ENCODE peak calls at places on chromosomes 11 and 22, in five cellular contexts. One of them, this sample, is unnamed.

GRCh38 chr11:32297629-32298028 is 137.7 kb downstream of the WT1 start:
- DNase-seq in HCT116: peak; percentile 31
- DNase-seq in Calu3: peak; percentile 2
- DNase-seq in stomach: no peak
- DNase-seq in fibroblast of lung: peak; percentile 23
- DNase-seq in this sample: peak; percentile 50

GRCh38 chr11:48354013-48354412 is 12.3 kb downstream of the OR4C5 start:
- DNase-seq in HCT116: no peak
- DNase-seq in Calu3: no peak
- DNase-seq in stomach: no peak
- DNase-seq in fibroblast of lung: no peak
- DNase-seq in this sample: no peak

GRCh38 chr11:3723014-3723708 is 52.0 kb upstream of the CHRNA10 start:
- DNase-seq in stomach: no peak
- DNase-seq in HCT116: no peak
- DNase-seq in Calu3: no peak
- DNase-seq in fibroblast of lung: peak; percentile 95
- DNase-seq in this sample: peak; percentile 89

GRCh38 chr22:49259870-49260615 is 567.6 kb downstream of the BRD1 start:
- DNase-seq in stomach: peak; percentile 24
- DNase-seq in HCT116: no peak
- DNase-seq in fibroblast of lung: no peak
- DNase-seq in Calu3: no peak
- DNase-seq in this sample: no peak

GRCh38 chr11:93654266-93654665 is 7.2 kb upstream of the CEP295 start:
- DNase-seq in HCT116: no peak
- DNase-seq in fibroblast of lung: no peak
- DNase-seq in Calu3: no peak
- DNase-seq in stomach: no peak
- DNase-seq in this sample: no peak

GRCh38 chr22:45977003-45977395 is at the start of gene WNT7B:
- DNase-seq in Calu3: peak; percentile 84
- DNase-seq in HCT116: peak; percentile 33
- DNase-seq in fibroblast of lung: no peak
- DNase-seq in stomach: no peak
- DNase-seq in this sample: peak; percentile 62

GRCh38 chr11:121557348-121557747 is 104.6 kb upstream of the SORL1-AS1 start:
- DNase-seq in stomach: no peak
- DNase-seq in Calu3: no peak
- DNase-seq in fibroblast of lung: peak; percentile 73
- DNase-seq in HCT116: no peak
- DNase-seq in this sample: no peak

GRCh38 chr22:28146401-28147304 is 227.6 kb upstream of the PITPNB start:
- DNase-seq in Calu3: no peak
- DNase-seq in fibroblast of lung: peak; percentile 64
- DNase-seq in stomach: no peak
- DNase-seq in HCT116: no peak
- DNase-seq in this sample: no peak

GRCh38 chr22:36010090-36010489 is 18.5 kb downstream of the RBFOX2 start:
- DNase-seq in HCT116: no peak
- DNase-seq in Calu3: no peak
- DNase-seq in fibroblast of lung: no peak
- DNase-seq in stomach: no peak
- DNase-seq in this sample: no peak

GRCh38 chr11:134818531-134818930 is 406.5 kb upstream of the B3GAT1 start:
- DNase-seq in Calu3: no peak
- DNase-seq in HCT116: no peak
- DNase-seq in fibroblast of lung: no peak
- DNase-seq in stomach: no peak
- DNase-seq in this sample: peak; percentile 63

GRCh38 chr11:68583047-68583446 is 101.3 kb upstream of the GAL start:
- DNase-seq in Calu3: no peak
- DNase-seq in stomach: no peak
- DNase-seq in fibroblast of lung: peak; percentile 81
- DNase-seq in HCT116: no peak
- DNase-seq in this sample: peak; percentile 59

GRCh38 chr11:73152861-73153483 is 10.9 kb upstream of the FCHSD2 start:
- DNase-seq in fibroblast of lung: no peak
- DNase-seq in Calu3: peak; percentile 24
- DNase-seq in stomach: peak; percentile 35
- DNase-seq in HCT116: no peak
- DNase-seq in this sample: no peak

GRCh38 chr11:77418981-77419592 is 54.8 kb downstream of the PAK1 start:
- DNase-seq in HCT116: no peak
- DNase-seq in stomach: no peak
- DNase-seq in Calu3: no peak
- DNase-seq in fibroblast of lung: no peak
- DNase-seq in this sample: no peak

GRCh38 chr11:31671681-31672080 is 139.4 kb downstream of the PAX6 start:
- DNase-seq in Calu3: no peak
- DNase-seq in stomach: no peak
- DNase-seq in fibroblast of lung: no peak
- DNase-seq in HCT116: no peak
- DNase-seq in this sample: no peak

GRCh38 chr11:10920205-10920604 is 62.4 kb upstream of the ZBED5 start:
- DNase-seq in stomach: no peak
- DNase-seq in Calu3: no peak
- DNase-seq in fibroblast of lung: peak; percentile 67
- DNase-seq in HCT116: no peak
- DNase-seq in this sample: no peak

GRCh38 chr11:100793525-100793924 is 106.4 kb downstream of the ARHGAP42 start:
- DNase-seq in HCT116: no peak
- DNase-seq in fibroblast of lung: no peak
- DNase-seq in Calu3: no peak
- DNase-seq in stomach: no peak
- DNase-seq in this sample: peak; percentile 21

GRCh38 chr11:94130589-94131362 is 2.1 kb downstream of the PANX1 start:
- DNase-seq in stomach: no peak
- DNase-seq in HCT116: no peak
- DNase-seq in Calu3: no peak
- DNase-seq in fibroblast of lung: peak; percentile 92
- DNase-seq in this sample: peak; percentile 91

GRCh38 chr11:9745411-9746211 is 81.7 kb downstream of the SWAP70 start:
- DNase-seq in fibroblast of lung: no peak
- DNase-seq in Calu3: no peak
- DNase-seq in HCT116: no peak
- DNase-seq in stomach: no peak
- DNase-seq in this sample: no peak

GRCh38 chr22:39607093-39607492 is 36.5 kb downstream of the CACNA1I start:
- DNase-seq in Calu3: no peak
- DNase-seq in stomach: no peak
- DNase-seq in fibroblast of lung: no peak
- DNase-seq in HCT116: no peak
- DNase-seq in this sample: no peak

GRCh38 chr11:79439893-79440450 is 858 bp downstream of the TENM4 start:
- DNase-seq in stomach: no peak
- DNase-seq in Calu3: no peak
- DNase-seq in HCT116: no peak
- DNase-seq in fibroblast of lung: no peak
- DNase-seq in this sample: no peak

GRCh38 chr11:93622043-93622442 is 39.4 kb upstream of the CEP295 start:
- DNase-seq in fibroblast of lung: no peak
- DNase-seq in stomach: no peak
- DNase-seq in HCT116: no peak
- DNase-seq in Calu3: no peak
- DNase-seq in this sample: peak; percentile 19

GRCh38 chr11:86064236-86064803 is 4.6 kb downstream of the PICALM start:
- DNase-seq in fibroblast of lung: peak; percentile 49
- DNase-seq in stomach: no peak
- DNase-seq in HCT116: no peak
- DNase-seq in Calu3: no peak
- DNase-seq in this sample: peak; percentile 67

GRCh38 chr11:2581151-2581930 is 118.5 kb downstream of the KCNQ1OT1 start:
- DNase-seq in Calu3: no peak
- DNase-seq in HCT116: no peak
- DNase-seq in stomach: peak; percentile 19
- DNase-seq in fibroblast of lung: no peak
- DNase-seq in this sample: no peak

GRCh38 chr11:61054927-61055562 is 47.2 kb upstream of the CD5 start:
- DNase-seq in stomach: peak; percentile 18
- DNase-seq in HCT116: no peak
- DNase-seq in fibroblast of lung: no peak
- DNase-seq in Calu3: no peak
- DNase-seq in this sample: no peak

DNA sequence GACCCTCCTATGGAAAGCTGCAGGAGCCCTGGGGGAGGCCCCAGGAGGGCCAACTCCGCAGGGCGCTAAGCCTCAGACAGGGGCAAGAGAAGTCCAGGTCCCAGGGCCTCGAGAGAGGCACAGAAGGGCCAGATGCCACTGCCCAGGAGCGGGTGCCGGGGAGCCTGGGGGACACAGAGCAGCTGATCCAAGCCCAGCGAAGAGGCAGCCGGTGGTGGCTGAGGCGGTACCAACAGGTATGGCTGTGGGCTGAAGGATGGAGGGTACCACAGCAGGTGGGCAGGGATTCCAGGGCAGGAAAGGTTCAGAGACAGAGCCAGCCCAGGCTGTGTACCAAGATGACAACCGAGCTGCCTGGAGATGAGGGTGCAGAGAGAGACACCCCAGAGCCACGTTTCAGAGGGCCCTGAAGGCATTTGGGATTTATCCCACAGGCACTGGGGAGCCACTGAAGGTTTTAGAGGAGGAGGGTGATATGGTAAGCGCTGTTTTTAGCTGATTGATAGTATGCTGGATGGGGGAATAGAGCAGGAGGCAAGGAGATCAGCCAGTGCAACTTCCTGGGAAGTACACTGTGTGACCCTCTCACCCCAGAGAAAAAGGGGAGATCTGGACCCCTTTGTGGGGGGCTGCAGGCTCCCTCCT is 421 bp downstream of the C11orf86 start:
- DNase-seq in HCT116: no peak
- DNase-seq in Calu3: no peak
- DNase-seq in fibroblast of lung: no peak
- DNase-seq in stomach: no peak
- DNase-seq in this sample: no peak
- TF ChIP-seq CTCF in HCT116: no peak
- TF ChIP-seq CTCF in Calu3: no peak
- TF ChIP-seq CTCF in fibroblast of lung: no peak
- TF ChIP-seq CTCF in stomach: no peak
- TF ChIP-seq CTCF in this sample: no peak

DNA sequence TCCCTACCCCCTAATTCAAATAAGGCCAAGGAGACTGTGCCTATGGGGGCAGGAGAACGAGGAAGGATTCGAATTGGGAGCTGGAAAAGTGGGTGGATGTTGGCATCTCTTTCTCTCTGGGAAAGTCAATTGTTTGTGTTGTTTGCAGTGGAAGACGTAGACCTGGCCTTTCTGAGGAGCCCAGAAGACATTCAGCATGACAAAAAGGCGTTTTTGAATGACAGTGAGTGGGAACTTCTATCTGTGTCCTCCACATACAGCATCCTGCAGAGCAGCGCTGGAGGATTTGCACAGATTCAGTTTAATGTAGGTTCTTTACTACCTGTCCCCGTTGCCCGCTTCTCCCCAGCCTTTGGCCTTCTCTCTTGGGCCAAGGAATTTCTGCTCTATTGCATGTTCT is 28.2 kb downstream of the HTR3B start:
- DNase-seq in fibroblast of lung: no peak
- DNase-seq in Calu3: no peak
- DNase-seq in stomach: no peak
- DNase-seq in HCT116: no peak
- DNase-seq in this sample: no peak
- TF ChIP-seq CTCF in fibroblast of lung: no peak
- TF ChIP-seq CTCF in Calu3: no peak
- TF ChIP-seq CTCF in stomach: no peak
- TF ChIP-seq CTCF in HCT116: no peak
- TF ChIP-seq CTCF in this sample: no peak

GRCh38 chr22:19910180-19910744 is 31.3 kb upstream of the COMT start:
- DNase-seq in stomach: no peak
- DNase-seq in fibroblast of lung: no peak
- DNase-seq in HCT116: no peak
- DNase-seq in Calu3: no peak
- DNase-seq in this sample: no peak
- TF ChIP-seq CTCF in stomach: no peak
- TF ChIP-seq CTCF in fibroblast of lung: no peak
- TF ChIP-seq CTCF in HCT116: no peak
- TF ChIP-seq CTCF in Calu3: peak; percentile 4
- TF ChIP-seq CTCF in this sample: no peak

GRCh38 chr22:37982938-37983859 is 1.2 kb downstream of the SOX10 start:
- DNase-seq in fibroblast of lung: no peak
- DNase-seq in stomach: no peak
- DNase-seq in Calu3: no peak
- DNase-seq in HCT116: no peak
- DNase-seq in this sample: no peak
- TF ChIP-seq CTCF in fibroblast of lung: no peak
- TF ChIP-seq CTCF in stomach: no peak
- TF ChIP-seq CTCF in Calu3: no peak
- TF ChIP-seq CTCF in HCT116: peak; percentile 45
- TF ChIP-seq CTCF in this sample: peak; percentile 22

GRCh38 chr11:83827940-83828554 is 541.9 kb upstream of the CCDC90B start:
- DNase-seq in stomach: no peak
- DNase-seq in Calu3: no peak
- DNase-seq in HCT116: peak; percentile 18
- DNase-seq in fibroblast of lung: peak; percentile 44
- DNase-seq in this sample: peak; percentile 27
- TF ChIP-seq CTCF in stomach: peak; percentile 25
- TF ChIP-seq CTCF in Calu3: no peak
- TF ChIP-seq CTCF in HCT116: peak; percentile 66
- TF ChIP-seq CTCF in fibroblast of lung: peak; percentile 51
- TF ChIP-seq CTCF in this sample: peak; percentile 48

DNA sequence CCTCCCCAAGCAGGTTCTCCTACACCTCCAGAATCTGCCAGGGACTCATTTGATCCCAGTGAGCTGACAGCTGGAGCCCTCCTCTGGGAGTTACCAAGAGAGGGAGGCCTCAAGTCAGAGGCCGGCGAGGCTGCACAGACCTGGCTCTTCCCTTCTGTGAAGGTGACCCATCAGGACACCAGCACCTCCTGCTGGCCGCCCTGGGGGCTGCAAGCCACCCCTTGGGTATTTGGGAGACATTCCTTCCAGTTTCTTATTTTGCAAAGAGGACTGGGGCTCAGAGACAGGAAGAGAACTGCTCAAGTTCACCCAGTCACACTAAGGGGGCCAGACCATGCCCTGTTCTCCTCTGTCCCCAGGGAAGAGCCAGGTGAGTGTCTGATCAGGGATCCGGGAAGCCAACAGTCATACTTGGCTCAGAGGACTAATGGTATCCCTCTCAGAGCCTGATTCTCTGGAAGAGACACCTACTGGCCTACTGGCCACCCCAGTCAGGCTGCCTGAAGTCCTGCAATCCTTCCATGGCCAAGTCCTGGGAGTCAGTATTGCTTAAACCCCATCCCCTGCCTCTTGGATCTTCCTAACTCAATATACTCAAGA is 40.5 kb upstream of the RIC3 start:
- DNase-seq in Calu3: no peak
- DNase-seq in HCT116: no peak
- DNase-seq in fibroblast of lung: no peak
- DNase-seq in stomach: peak; percentile 33
- DNase-seq in this sample: no peak
- TF ChIP-seq CTCF in Calu3: no peak
- TF ChIP-seq CTCF in HCT116: peak; percentile 81
- TF ChIP-seq CTCF in fibroblast of lung: peak; percentile 15
- TF ChIP-seq CTCF in stomach: peak; percentile 27
- TF ChIP-seq CTCF in this sample: peak; percentile 36

This sample was measured in MCF 10A.